ENCODE peak calls at places on chromosomes 7 and 10, in six cellular contexts. One of them, this sample, is unnamed.

GRCh38 chr10:131655101-131655849 is 245.5 kb upstream of the PPP2R2D start:
- DNase-seq in naive thymus-derived CD4-positive, alpha-beta T cell: no peak
- DNase-seq in aorta: peak
- DNase-seq in lower lobe of right lung: no peak
- DNase-seq in astrocyte: no peak
- DNase-seq in HCT116: no peak
- DNase-seq in this sample: no peak

GRCh38 chr10:33107953-33108352 is 149.9 kb upstream of the ITGB1 start:
- DNase-seq in HCT116: no peak
- DNase-seq in astrocyte: no peak
- DNase-seq in aorta: no peak
- DNase-seq in naive thymus-derived CD4-positive, alpha-beta T cell: no peak
- DNase-seq in lower lobe of right lung: no peak
- DNase-seq in this sample: no peak

GRCh38 chr7:1663243-1663642 is 6.8 kb upstream of the ELFN1 start:
- DNase-seq in astrocyte: no peak
- DNase-seq in HCT116: no peak
- DNase-seq in lower lobe of right lung: peak
- DNase-seq in naive thymus-derived CD4-positive, alpha-beta T cell: no peak
- DNase-seq in aorta: peak
- DNase-seq in this sample: no peak

GRCh38 chr7:7970620-7971307 is 2.2 kb downstream of the GLCCI1 start:
- DNase-seq in aorta: no peak
- DNase-seq in astrocyte: peak
- DNase-seq in naive thymus-derived CD4-positive, alpha-beta T cell: no peak
- DNase-seq in HCT116: no peak
- DNase-seq in lower lobe of right lung: no peak
- DNase-seq in this sample: no peak

GRCh38 chr7:23469150-23469960 is 936 bp downstream of the IGF2BP3 start:
- DNase-seq in lower lobe of right lung: no peak
- DNase-seq in naive thymus-derived CD4-positive, alpha-beta T cell: no peak
- DNase-seq in HCT116: no peak
- DNase-seq in astrocyte: no peak
- DNase-seq in aorta: no peak
- DNase-seq in this sample: no peak

GRCh38 chr10:35843524-35844171 is 201.6 kb upstream of the FZD8 start:
- DNase-seq in aorta: no peak
- DNase-seq in astrocyte: no peak
- DNase-seq in naive thymus-derived CD4-positive, alpha-beta T cell: no peak
- DNase-seq in lower lobe of right lung: no peak
- DNase-seq in HCT116: no peak
- DNase-seq in this sample: no peak

GRCh38 chr7:28853150-28853549 is 105.0 kb downstream of the TRIL start:
- DNase-seq in astrocyte: no peak
- DNase-seq in HCT116: no peak
- DNase-seq in naive thymus-derived CD4-positive, alpha-beta T cell: no peak
- DNase-seq in aorta: no peak
- DNase-seq in lower lobe of right lung: no peak
- DNase-seq in this sample: no peak

GRCh38 chr10:60661627-60662026 is 116.7 kb upstream of the CDK1 start:
- DNase-seq in HCT116: peak
- DNase-seq in astrocyte: peak
- DNase-seq in naive thymus-derived CD4-positive, alpha-beta T cell: no peak
- DNase-seq in aorta: no peak
- DNase-seq in lower lobe of right lung: no peak
- DNase-seq in this sample: no peak

GRCh38 chr7:114412548-114412947 is 2.1 kb upstream of the FOXP2 start:
- DNase-seq in HCT116: no peak
- DNase-seq in astrocyte: no peak
- DNase-seq in lower lobe of right lung: no peak
- DNase-seq in naive thymus-derived CD4-positive, alpha-beta T cell: no peak
- DNase-seq in aorta: no peak
- DNase-seq in this sample: no peak

GRCh38 chr7:148932-149855 is 43.2 kb upstream of the FAM20C start:
- DNase-seq in HCT116: peak
- DNase-seq in aorta: peak
- DNase-seq in astrocyte: peak
- DNase-seq in lower lobe of right lung: peak
- DNase-seq in naive thymus-derived CD4-positive, alpha-beta T cell: peak
- DNase-seq in this sample: peak

GRCh38 chr10:74202356-74202755 is 51.3 kb downstream of the ADK start:
- DNase-seq in HCT116: no peak
- DNase-seq in astrocyte: no peak
- DNase-seq in aorta: no peak
- DNase-seq in naive thymus-derived CD4-positive, alpha-beta T cell: no peak
- DNase-seq in lower lobe of right lung: no peak
- DNase-seq in this sample: no peak

GRCh38 chr7:149853157-149853556 is 15.0 kb downstream of the ZNF862 start:
- DNase-seq in naive thymus-derived CD4-positive, alpha-beta T cell: no peak
- DNase-seq in lower lobe of right lung: no peak
- DNase-seq in aorta: no peak
- DNase-seq in astrocyte: peak
- DNase-seq in HCT116: no peak
- DNase-seq in this sample: no peak

GRCh38 chr10:50470798-50471582 is 152.8 kb downstream of the SGMS1 start:
- DNase-seq in aorta: no peak
- DNase-seq in naive thymus-derived CD4-positive, alpha-beta T cell: no peak
- DNase-seq in HCT116: no peak
- DNase-seq in lower lobe of right lung: no peak
- DNase-seq in astrocyte: peak
- DNase-seq in this sample: no peak

GRCh38 chr10:59099536-59099935 is 76.9 kb upstream of the PHYHIPL start:
- DNase-seq in aorta: no peak
- DNase-seq in naive thymus-derived CD4-positive, alpha-beta T cell: no peak
- DNase-seq in lower lobe of right lung: no peak
- DNase-seq in HCT116: no peak
- DNase-seq in astrocyte: no peak
- DNase-seq in this sample: no peak

GRCh38 chr10:119807960-119808697 is 64.5 kb downstream of the MCMBP start:
- DNase-seq in HCT116: no peak
- DNase-seq in astrocyte: peak
- DNase-seq in aorta: no peak
- DNase-seq in lower lobe of right lung: no peak
- DNase-seq in naive thymus-derived CD4-positive, alpha-beta T cell: no peak
- DNase-seq in this sample: no peak

GRCh38 chr7:82194011-82194410 is 249.6 kb downstream of the CACNA2D1 start:
- DNase-seq in astrocyte: peak
- DNase-seq in HCT116: no peak
- DNase-seq in lower lobe of right lung: no peak
- DNase-seq in naive thymus-derived CD4-positive, alpha-beta T cell: no peak
- DNase-seq in aorta: no peak
- DNase-seq in this sample: no peak

GRCh38 chr7:142626420-142627035 is 122.7 kb upstream of the PRSS1 start:
- DNase-seq in lower lobe of right lung: no peak
- DNase-seq in astrocyte: no peak
- DNase-seq in naive thymus-derived CD4-positive, alpha-beta T cell: peak
- DNase-seq in HCT116: peak
- DNase-seq in aorta: peak
- DNase-seq in this sample: peak

GRCh38 chr10:52314007-52314821 is at the start of gene DKK1:
- DNase-seq in lower lobe of right lung: peak
- DNase-seq in naive thymus-derived CD4-positive, alpha-beta T cell: no peak
- DNase-seq in aorta: peak
- DNase-seq in HCT116: peak
- DNase-seq in astrocyte: peak
- DNase-seq in this sample: peak

GRCh38 chr10:124497196-124497990 is 35.8 kb downstream of the LHPP start:
- DNase-seq in aorta: no peak
- DNase-seq in lower lobe of right lung: no peak
- DNase-seq in HCT116: no peak
- DNase-seq in astrocyte: no peak
- DNase-seq in naive thymus-derived CD4-positive, alpha-beta T cell: no peak
- DNase-seq in this sample: no peak

GRCh38 chr10:24382596-24382978 is 173.6 kb downstream of the KIAA1217 start:
- DNase-seq in HCT116: no peak
- DNase-seq in aorta: no peak
- DNase-seq in lower lobe of right lung: no peak
- DNase-seq in astrocyte: no peak
- DNase-seq in naive thymus-derived CD4-positive, alpha-beta T cell: no peak
- DNase-seq in this sample: no peak

GRCh38 chr10:80141696-80142460 is 9.3 kb downstream of the PLAC9 start:
- DNase-seq in lower lobe of right lung: no peak
- DNase-seq in astrocyte: no peak
- DNase-seq in HCT116: no peak
- DNase-seq in naive thymus-derived CD4-positive, alpha-beta T cell: no peak
- DNase-seq in aorta: no peak
- DNase-seq in this sample: no peak

GRCh38 chr7:3029138-3029537 is 14.5 kb downstream of the CARD11 start:
- DNase-seq in astrocyte: no peak
- DNase-seq in lower lobe of right lung: no peak
- DNase-seq in aorta: no peak
- DNase-seq in naive thymus-derived CD4-positive, alpha-beta T cell: no peak
- DNase-seq in HCT116: no peak
- DNase-seq in this sample: no peak

GRCh38 chr10:77104459-77104980 is 533.1 kb downstream of the KCNMA1 start:
- DNase-seq in naive thymus-derived CD4-positive, alpha-beta T cell: no peak
- DNase-seq in aorta: peak
- DNase-seq in astrocyte: peak
- DNase-seq in HCT116: no peak
- DNase-seq in lower lobe of right lung: no peak
- DNase-seq in this sample: no peak

GRCh38 chr10:48683893-48684292 is 780 bp upstream of the WDFY4 start:
- DNase-seq in lower lobe of right lung: no peak
- DNase-seq in astrocyte: no peak
- DNase-seq in HCT116: no peak
- DNase-seq in aorta: no peak
- DNase-seq in naive thymus-derived CD4-positive, alpha-beta T cell: no peak
- DNase-seq in this sample: no peak

GRCh38 chr7:89474456-89474855 is 678.9 kb upstream of the TEX47 start:
- DNase-seq in naive thymus-derived CD4-positive, alpha-beta T cell: no peak
- DNase-seq in aorta: no peak
- DNase-seq in lower lobe of right lung: no peak
- DNase-seq in HCT116: no peak
- DNase-seq in astrocyte: no peak
- DNase-seq in this sample: no peak

GRCh38 chr10:93346712-93347111 is 135.4 kb downstream of the MYOF start:
- DNase-seq in astrocyte: peak
- DNase-seq in HCT116: no peak
- DNase-seq in naive thymus-derived CD4-positive, alpha-beta T cell: no peak
- DNase-seq in lower lobe of right lung: no peak
- DNase-seq in aorta: no peak
- DNase-seq in this sample: no peak

GRCh38 chr7:120856621-120857352 is 1.2 kb downstream of the TSPAN12 start:
- DNase-seq in astrocyte: peak
- DNase-seq in naive thymus-derived CD4-positive, alpha-beta T cell: peak
- DNase-seq in HCT116: peak
- DNase-seq in lower lobe of right lung: peak
- DNase-seq in aorta: peak
- DNase-seq in this sample: peak

GRCh38 chr7:132368246-132368900 is 207.9 kb downstream of the PLXNA4 start:
- DNase-seq in aorta: no peak
- DNase-seq in lower lobe of right lung: no peak
- DNase-seq in astrocyte: no peak
- DNase-seq in HCT116: no peak
- DNase-seq in naive thymus-derived CD4-positive, alpha-beta T cell: no peak
- DNase-seq in this sample: no peak

GRCh38 chr10:34904191-34904590 is 89.1 kb upstream of the PARD3 start:
- DNase-seq in aorta: no peak
- DNase-seq in naive thymus-derived CD4-positive, alpha-beta T cell: no peak
- DNase-seq in lower lobe of right lung: no peak
- DNase-seq in astrocyte: no peak
- DNase-seq in HCT116: no peak
- DNase-seq in this sample: no peak

GRCh38 chr7:151504715-151505326 is 14.9 kb downstream of the RHEB start:
- DNase-seq in lower lobe of right lung: no peak
- DNase-seq in astrocyte: no peak
- DNase-seq in aorta: no peak
- DNase-seq in naive thymus-derived CD4-positive, alpha-beta T cell: no peak
- DNase-seq in HCT116: no peak
- DNase-seq in this sample: no peak

GRCh38 chr10:89242340-89242680 is 9.3 kb downstream of the LIPA start:
- DNase-seq in naive thymus-derived CD4-positive, alpha-beta T cell: no peak
- DNase-seq in aorta: no peak
- DNase-seq in astrocyte: no peak
- DNase-seq in lower lobe of right lung: no peak
- DNase-seq in HCT116: no peak
- DNase-seq in this sample: no peak

GRCh38 chr10:5461201-5461585 is 38.2 kb downstream of the CALML5 start:
- DNase-seq in HCT116: no peak
- DNase-seq in naive thymus-derived CD4-positive, alpha-beta T cell: no peak
- DNase-seq in astrocyte: no peak
- DNase-seq in aorta: no peak
- DNase-seq in lower lobe of right lung: no peak
- DNase-seq in this sample: no peak

GRCh38 chr10:47336387-47337134 is 11.6 kb upstream of the RBP3 start:
- DNase-seq in naive thymus-derived CD4-positive, alpha-beta T cell: no peak
- DNase-seq in astrocyte: no peak
- DNase-seq in HCT116: no peak
- DNase-seq in lower lobe of right lung: no peak
- DNase-seq in aorta: peak
- DNase-seq in this sample: no peak

GRCh38 chr7:165661-166369 is 26.6 kb upstream of the FAM20C start:
- DNase-seq in lower lobe of right lung: no peak
- DNase-seq in HCT116: no peak
- DNase-seq in naive thymus-derived CD4-positive, alpha-beta T cell: no peak
- DNase-seq in astrocyte: no peak
- DNase-seq in aorta: peak
- DNase-seq in this sample: no peak

GRCh38 chr10:77643795-77644468 is 6.3 kb upstream of the KCNMA1 start:
- DNase-seq in astrocyte: peak
- DNase-seq in aorta: peak
- DNase-seq in lower lobe of right lung: peak
- DNase-seq in naive thymus-derived CD4-positive, alpha-beta T cell: no peak
- DNase-seq in HCT116: peak
- DNase-seq in this sample: peak

GRCh38 chr7:42217548-42217947 is 19.5 kb downstream of the GLI3 start:
- DNase-seq in HCT116: no peak
- DNase-seq in lower lobe of right lung: no peak
- DNase-seq in naive thymus-derived CD4-positive, alpha-beta T cell: no peak
- DNase-seq in astrocyte: no peak
- DNase-seq in aorta: no peak
- DNase-seq in this sample: no peak
- H3K4me3 ChIP-seq in HCT116: no peak
- H3K4me3 ChIP-seq in lower lobe of right lung: no peak
- H3K4me3 ChIP-seq in naive thymus-derived CD4-positive, alpha-beta T cell: no peak
- H3K4me3 ChIP-seq in astrocyte: no peak
- H3K4me3 ChIP-seq in aorta: no peak
- H3K4me3 ChIP-seq in this sample: no peak

GRCh38 chr10:129956285-129956649 is 7.8 kb downstream of the EBF3 start:
- DNase-seq in aorta: no peak
- DNase-seq in HCT116: no peak
- DNase-seq in astrocyte: no peak
- DNase-seq in naive thymus-derived CD4-positive, alpha-beta T cell: no peak
- DNase-seq in lower lobe of right lung: no peak
- DNase-seq in this sample: no peak
- H3K27ac ChIP-seq in aorta: no peak
- H3K27ac ChIP-seq in HCT116: no peak
- H3K27ac ChIP-seq in astrocyte: no peak
- H3K27ac ChIP-seq in naive thymus-derived CD4-positive, alpha-beta T cell: no peak
- H3K27ac ChIP-seq in lower lobe of right lung: no peak
- H3K27ac ChIP-seq in this sample: no peak

GRCh38 chr10:3886666-3887251 is 101.8 kb upstream of the KLF6 start:
- DNase-seq in lower lobe of right lung: no peak
- DNase-seq in HCT116: no peak
- DNase-seq in aorta: no peak
- DNase-seq in naive thymus-derived CD4-positive, alpha-beta T cell: no peak
- DNase-seq in astrocyte: peak
- DNase-seq in this sample: no peak
- H3K4me3 ChIP-seq in lower lobe of right lung: no peak
- H3K4me3 ChIP-seq in HCT116: no peak
- H3K4me3 ChIP-seq in aorta: no peak
- H3K4me3 ChIP-seq in naive thymus-derived CD4-positive, alpha-beta T cell: no peak
- H3K4me3 ChIP-seq in astrocyte: peak
- H3K4me3 ChIP-seq in this sample: no peak

GRCh38 chr10:102281103-102281502 is 35.8 kb downstream of the GBF1 start:
- DNase-seq in astrocyte: no peak
- DNase-seq in HCT116: no peak
- DNase-seq in naive thymus-derived CD4-positive, alpha-beta T cell: no peak
- DNase-seq in aorta: no peak
- DNase-seq in lower lobe of right lung: no peak
- DNase-seq in this sample: no peak
- H3K27ac ChIP-seq in astrocyte: no peak
- H3K27ac ChIP-seq in HCT116: no peak
- H3K27ac ChIP-seq in naive thymus-derived CD4-positive, alpha-beta T cell: peak
- H3K27ac ChIP-seq in aorta: no peak
- H3K27ac ChIP-seq in lower lobe of right lung: peak
- H3K27ac ChIP-seq in this sample: no peak